ENCODE peak calls at places on chromosome 1, in four cellular contexts. K is spleen; C is NCI-H2171 treated with DMSO at 0.1 percent for 48 hours; P is activated T-helper 1 cell treated with anti-CD3 and anti-CD28 coated beads, Interleukin-2, amount 50 U/mL, for 16 hours. D is an unnamed sample.

GRCh38 chr1:1419363-1419811 is 1.7 kb downstream of the ANKRD65 start:
- DNase-seq in K (no peak), P (no peak), C (no peak), D (no peak)

GRCh38 chr1:47930215-47930885 is 66.8 kb downstream of the TRABD2B start:
- DNase-seq in P (no peak), C (no peak), K (no peak), D (no peak)

GRCh38 chr1:203038217-203038741 is 12.0 kb downstream of the PPFIA4 start:
- DNase-seq in P (no peak), C (no peak), K (no peak), D (no peak)

GRCh38 chr1:36222481-36223372 is 1.5 kb upstream of the THRAP3 start:
- DNase-seq in K (peak), C (no peak), P (no peak), D (no peak)

GRCh38 chr1:6743189-6744101 is 41.8 kb upstream of the CAMTA1 start:
- DNase-seq in P (no peak), K (no peak), C (no peak), D (no peak)

GRCh38 chr1:6918286-6918907 is 133.1 kb downstream of the CAMTA1 start:
- DNase-seq in C (no peak), P (no peak), K (no peak), D (no peak)

GRCh38 chr1:66503841-66504470 is 30.0 kb upstream of the SGIP1 start:
- DNase-seq in K (no peak), P (no peak), C (peak), D (no peak)

GRCh38 chr1:66556161-66556611 is 22.2 kb downstream of the SGIP1 start:
- DNase-seq in C (no peak), K (no peak), P (no peak), D (no peak)

GRCh38 chr1:90717356-90717664 is 208 bp upstream of the BARHL2 start:
- DNase-seq in C (no peak), K (no peak), P (no peak), D (no peak)

GRCh38 chr1:228471762-228472398 is 15.3 kb upstream of the RNF187 start:
- DNase-seq in P (no peak), C (no peak), K (no peak), D (no peak)